ENCODE peak calls at places on chromosomes 5 and 9, in four cellular contexts. X is IMR-90, P is Peyer's patch, Y is ovary. W is an unnamed sample.

GRCh38 chr5:78830647-78831046 is 154.5 kb downstream of the ARSB start:
- DNase-seq in X (no peak), P (no peak), Y (no peak), W (no peak)

GRCh38 chr5:132263548-132264261 is 6.2 kb downstream of the PDLIM4 start:
- DNase-seq in X (peak), P (peak), Y (peak), W (peak)

GRCh38 chr5:104344809-104345512 is 782.4 kb upstream of the NUDT12 start:
- DNase-seq in X (peak), P (no peak), Y (no peak), W (no peak)

GRCh38 chr5:144549580-144549979 is 378.9 kb downstream of the KCTD16 start:
- DNase-seq in X (peak), P (no peak), Y (no peak), W (peak)

GRCh38 chr9:68523367-68523936 is 17.2 kb downstream of the TMEM252 start:
- DNase-seq in X (no peak), P (no peak), Y (no peak), W (no peak)

GRCh38 chr9:112174223-112174964 is 703 bp downstream of the SUSD1 start:
- DNase-seq in X (peak), P (peak), Y (no peak), W (peak)

GRCh38 chr9:91047993-91048607 is 246.5 kb downstream of the SYK start:
- DNase-seq in X (peak), P (no peak), Y (no peak), W (no peak)

GRCh38 chr9:27033815-27034403 is 28.4 kb upstream of the LRRC19 start:
- DNase-seq in X (peak), P (peak), Y (peak), W (peak)

GRCh38 chr9:85483214-85483613 is 258.5 kb downstream of the AGTPBP1 start:
- DNase-seq in X (no peak), P (no peak), Y (no peak), W (no peak)

GRCh38 chr5:141330299-141331080 is at the start of gene PCDHGA1:
- DNase-seq in X (peak), P (no peak), Y (no peak), W (no peak)

GRCh38 chr5:172492097-172492840 is 37.9 kb upstream of the SH3PXD2B start:
- DNase-seq in X (no peak), P (peak), Y (peak), W (no peak)

GRCh38 chr5:89327621-89328020 is 444.6 kb upstream of the MEF2C start:
- DNase-seq in X (no peak), P (no peak), Y (no peak), W (no peak)

GRCh38 chr9:34710023-34710422 is at the start of gene CCL21:
- DNase-seq in X (no peak), P (no peak), Y (peak), W (peak)

GRCh38 chr5:34522599-34523381 is 133.3 kb upstream of the RAI14 start:
- DNase-seq in X (peak), P (peak), Y (peak), W (peak)

GRCh38 chr9:22970434-22970975 is 523.9 kb downstream of the DMRTA1 start:
- DNase-seq in X (no peak), P (no peak), Y (no peak), W (no peak)

GRCh38 chr5:176700239-176700847 is 53.1 kb downstream of the TSPAN17 start:
- DNase-seq in X (no peak), P (no peak), Y (no peak), W (no peak)

GRCh38 chr9:72592501-72593403 is 71.3 kb downstream of the TMC1 start:
- DNase-seq in X (peak), P (peak), Y (no peak), W (no peak)

GRCh38 chr5:135246923-135247795 is 151.9 kb downstream of the MACROH2A1 start:
- DNase-seq in X (peak), P (peak), Y (no peak), W (peak)

GRCh38 chr9:112050544-112051475 is 124.3 kb downstream of the SUSD1 start:
- DNase-seq in X (peak), P (peak), Y (no peak), W (no peak)

GRCh38 chr5:175748650-175749049 is 90.8 kb downstream of the HRH2 start:
- DNase-seq in X (no peak), P (no peak), Y (no peak), W (no peak)

GRCh38 chr5:179393078-179393477 is 47.8 kb upstream of the ADAMTS2 start:
- DNase-seq in X (peak), P (no peak), Y (no peak), W (no peak)

GRCh38 chr5:33611882-33612281 is 171.1 kb downstream of the TARS1 start:
- DNase-seq in X (peak), P (no peak), Y (no peak), W (no peak)

GRCh38 chr5:76084496-76085285 is 1.5 kb downstream of the SV2C start:
- DNase-seq in X (no peak), P (no peak), Y (no peak), W (peak)

GRCh38 chr5:146048994-146049703 is 56.2 kb downstream of the PLAC8L1 start:
- DNase-seq in X (peak), P (peak), Y (no peak), W (peak)

GRCh38 chr9:134329576-134329855 is 3.3 kb downstream of the RXRA start:
- DNase-seq in X (no peak), P (no peak), Y (no peak), W (peak)

GRCh38 chr9:17795708-17796107 is 216.8 kb downstream of the SH3GL2 start:
- DNase-seq in X (no peak), P (no peak), Y (no peak), W (peak)

GRCh38 chr9:16709936-16710335 is 160.5 kb downstream of the BNC2 start:
- DNase-seq in X (no peak), P (no peak), Y (no peak), W (no peak)

GRCh38 chr5:40687316-40687715 is 7.6 kb downstream of the PTGER4 start:
- DNase-seq in X (no peak), P (no peak), Y (no peak), W (no peak)

GRCh38 chr5:40689442-40689841 is 9.7 kb downstream of the PTGER4 start:
- DNase-seq in X (peak), P (peak), Y (no peak), W (no peak)

GRCh38 chr5:40694433-40694832 is 14.7 kb downstream of the PTGER4 start:
- DNase-seq in X (no peak), P (no peak), Y (no peak), W (no peak)

GRCh38 chr5:40688127-40688756 is 8.5 kb downstream of the PTGER4 start:
- DNase-seq in X (peak), P (peak), Y (peak), W (peak)

DNA sequence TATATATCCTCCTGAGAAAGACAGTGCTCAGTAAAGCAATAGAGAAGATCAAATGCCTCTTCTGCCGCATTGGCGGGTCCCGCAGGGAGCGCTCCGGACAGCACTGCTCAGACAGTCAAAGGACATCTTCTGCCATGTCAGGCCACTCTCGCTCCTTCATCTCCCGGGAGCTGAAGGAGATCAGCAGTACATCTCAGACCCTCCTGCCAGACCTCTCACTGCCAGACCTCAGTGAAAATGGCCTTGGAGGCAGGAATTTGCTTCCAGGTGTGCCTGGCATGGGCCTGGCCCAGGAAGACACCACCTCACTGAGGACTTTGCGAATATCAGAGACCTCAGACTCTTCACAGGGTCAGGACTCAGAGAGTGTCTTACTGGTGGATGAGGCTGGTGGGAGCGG is 12.2 kb downstream of the PTGER4 start:
- DNase-seq in X (no peak), P (no peak), Y (no peak), W (no peak)
- TF ChIP-seq POLR2A in X (no peak), P (no peak), Y (no peak), W (no peak)

DNA sequence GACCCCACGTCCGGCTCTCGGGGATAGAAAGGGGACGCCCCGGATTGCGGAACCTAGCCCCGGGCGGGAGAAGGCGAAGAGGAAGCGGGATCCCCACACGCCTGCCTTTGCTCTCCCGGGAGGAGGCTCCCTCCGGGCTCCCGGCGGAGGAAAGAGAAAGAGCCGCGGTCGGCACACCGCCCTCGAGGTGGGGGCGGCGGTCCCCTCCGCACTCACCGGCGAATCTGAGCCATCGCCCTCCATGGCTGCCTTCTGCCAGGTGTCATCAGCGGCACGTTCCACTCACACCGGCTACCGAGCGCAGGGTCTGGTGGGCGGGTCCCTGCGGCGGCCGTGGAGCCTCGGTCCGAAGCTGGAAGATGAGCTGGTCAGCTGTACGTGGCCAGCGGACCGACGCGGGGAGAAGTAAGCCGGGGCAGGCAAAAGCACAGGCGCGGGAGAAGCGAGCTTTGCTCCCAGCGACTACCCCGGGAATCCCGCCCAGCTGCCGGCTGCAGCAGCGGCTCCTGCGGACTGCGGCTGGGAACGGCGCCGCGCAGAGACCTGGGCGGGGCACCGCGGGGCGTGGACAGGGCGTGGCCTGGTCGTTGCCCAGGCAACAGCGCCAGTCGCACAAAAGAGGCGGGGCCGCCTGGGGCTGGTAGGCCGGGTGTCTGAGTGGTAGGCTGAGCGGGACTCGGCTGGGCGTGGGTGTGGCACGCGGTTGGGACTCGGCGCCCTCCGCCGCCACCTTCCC is at the start of gene TRIM36:
- DNase-seq in X (peak), P (peak), Y (peak), W (peak)
- TF ChIP-seq POLR2A in X (no peak), P (peak), Y (peak), W (no peak)

GRCh38 chr9:19181002-19181401 is 49.5 kb upstream of the DENND4C start:
- DNase-seq in X (no peak), P (no peak), Y (no peak), W (no peak)

GRCh38 chr9:19185191-19185590 is 45.3 kb upstream of the DENND4C start:
- DNase-seq in X (no peak), P (no peak), Y (no peak), W (no peak)

GRCh38 chr9:19186240-19186639 is 44.3 kb upstream of the DENND4C start:
- DNase-seq in X (no peak), P (no peak), Y (no peak), W (no peak)

GRCh38 chr9:19181556-19181955 is 48.9 kb upstream of the DENND4C start:
- DNase-seq in X (no peak), P (no peak), Y (no peak), W (no peak)

DNA sequence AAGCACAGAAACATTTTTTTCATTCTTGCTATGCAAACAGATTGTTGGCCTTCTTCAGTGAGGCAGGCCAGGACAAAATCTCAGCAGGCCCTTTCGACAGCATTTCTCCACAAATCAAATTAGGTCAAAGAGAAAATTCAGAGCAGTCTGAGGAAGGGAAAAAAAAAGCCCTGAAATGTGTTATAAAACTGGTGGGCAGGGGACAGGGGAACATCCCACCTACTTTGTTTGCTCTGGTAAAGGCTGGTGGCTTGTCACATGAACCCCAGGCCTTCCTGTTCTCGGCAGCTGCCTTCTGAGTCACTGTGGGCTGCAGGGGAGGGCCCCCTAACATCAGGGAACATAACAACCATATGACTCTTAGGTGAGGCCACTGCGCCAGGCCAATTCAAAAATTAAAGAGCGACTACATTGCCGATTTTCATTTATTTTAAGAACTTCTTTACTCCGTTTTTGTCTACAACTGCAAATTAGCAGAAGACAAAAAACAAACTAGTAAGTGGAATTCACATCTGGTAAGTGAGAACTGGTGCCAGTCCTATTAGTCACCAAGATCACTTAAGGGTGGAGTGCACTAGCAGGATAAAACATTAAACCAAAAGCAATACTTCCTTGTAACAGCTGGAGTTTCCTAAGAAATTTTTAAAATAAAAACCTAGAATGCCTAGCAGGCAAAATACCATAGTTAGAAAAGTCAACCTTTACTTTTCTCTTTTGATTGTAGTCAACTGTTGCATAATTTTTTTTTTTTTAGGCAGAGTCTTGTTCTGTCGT is 46.2 kb upstream of the DENND4C start:
- DNase-seq in X (peak), P (peak), Y (peak), W (peak)
- TF ChIP-seq POLR2A in X (no peak), P (no peak), Y (no peak), W (no peak)

GRCh38 chr9:101408374-101409078 is 9.9 kb downstream of the ZNF189 start:
- DNase-seq in X (no peak), P (no peak), Y (no peak), W (no peak)
- TF ChIP-seq POLR2A in X (no peak), P (no peak), Y (no peak), W (no peak)

GRCh38 chr5:37552770-37553719 is 173.9 kb downstream of the WDR70 start:
- DNase-seq in X (peak), P (no peak), Y (no peak), W (no peak)
- TF ChIP-seq POLR2A in X (no peak), P (no peak), Y (no peak), W (no peak)

DNA sequence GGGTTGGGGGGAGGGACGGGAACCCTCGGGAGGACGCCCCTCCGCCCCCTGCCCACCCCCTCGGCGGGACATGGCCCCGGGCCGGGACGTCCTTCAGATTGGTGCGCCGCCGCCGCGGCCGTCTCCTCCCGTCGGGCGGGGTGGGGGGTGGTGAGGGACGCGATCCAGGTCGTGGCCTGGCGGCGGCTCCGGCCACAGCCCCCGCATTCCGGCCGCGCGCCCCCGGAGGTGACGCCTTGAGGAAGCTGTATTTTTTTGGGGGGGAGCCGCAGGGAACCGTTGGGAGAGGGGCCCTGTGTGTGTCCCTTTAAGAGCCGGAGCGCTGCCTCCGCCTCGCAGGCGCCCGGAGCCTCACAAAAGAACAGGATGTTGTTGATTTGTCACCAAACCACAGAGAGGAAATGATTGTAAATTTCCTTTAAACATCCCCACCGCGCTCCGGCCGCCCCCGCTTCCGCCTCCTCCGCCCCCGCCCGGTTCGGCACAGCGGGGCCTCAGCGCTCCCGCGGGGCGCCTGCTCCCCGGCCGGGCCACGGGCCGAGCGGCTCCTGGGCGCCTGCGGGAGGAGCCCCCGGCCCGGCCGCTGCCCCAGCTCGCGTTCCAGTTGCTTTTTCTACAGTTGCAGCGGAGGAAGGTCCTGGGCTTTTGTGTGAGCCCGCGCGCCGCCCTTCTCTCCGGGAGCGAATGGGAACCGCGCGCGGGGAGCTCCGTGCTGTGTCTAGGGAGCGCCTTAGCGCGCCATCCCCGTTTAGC is 32.1 kb upstream of the SPRY4 start:
- DNase-seq in X (peak), P (peak), Y (peak), W (peak)
- TF ChIP-seq POLR2A in X (peak), P (peak), Y (peak), W (no peak)

GRCh38 chr5:94481059-94481458 is 137.3 kb downstream of the KIAA0825 start:
- DNase-seq in X (no peak), P (no peak), Y (no peak), W (no peak)
- TF ChIP-seq POLR2A in X (no peak), P (no peak), Y (no peak), W (no peak)

W was measured in thyroid gland.